ENCODE peak calls at places on chromosome 16, in four cellular contexts. A, Q, K and G are unnamed samples.

GRCh38 chr16:61263400-61263799 is 772.8 kb downstream of the CDH8 start:
- DNase-seq in K (no peak), A (peak), Q (no peak), G (no peak)

GRCh38 chr16:85315871-85316270 is 203.6 kb upstream of the CIBAR2 start:
- DNase-seq in A (no peak), Q (no peak), K (no peak), G (no peak)

GRCh38 chr16:58582971-58583765 is 46.5 kb downstream of the CNOT1 start:
- DNase-seq in K (no peak), Q (no peak), A (no peak), G (no peak)

GRCh38 chr16:67445441-67445912 is 14.6 kb downstream of the HSD11B2 start:
- DNase-seq in Q (no peak), K (no peak), A (no peak), G (no peak)

GRCh38 chr16:79509221-79509631 is 91.3 kb downstream of the MAF start:
- DNase-seq in K (no peak), Q (no peak), A (peak), G (peak)

GRCh38 chr16:12201216-12201615 is 224.7 kb downstream of the SNX29 start:
- DNase-seq in K (no peak), Q (no peak), A (no peak), G (no peak)

GRCh38 chr16:28192811-28193529 is 18.8 kb downstream of the XPO6 start:
- DNase-seq in K (no peak), Q (no peak), A (no peak), G (no peak)

GRCh38 chr16:50152386-50152806 is 710 bp upstream of the TENT4B start:
- DNase-seq in A (no peak), Q (peak), K (peak), G (no peak)

GRCh38 chr16:55418586-55418985 is 60.4 kb upstream of the MMP2 start:
- DNase-seq in A (peak), Q (no peak), K (peak), G (no peak)

GRCh38 chr16:50245417-50246298 is 20.7 kb upstream of the ADCY7 start:
- DNase-seq in K (peak), A (peak), Q (peak), G (no peak)

GRCh38 chr16:19314718-19315425 is 29.3 kb downstream of the CLEC19A start:
- DNase-seq in K (no peak), A (no peak), Q (no peak), G (no peak)

GRCh38 chr16:30407794-30408534 is 558 bp downstream of the ZNF771 start:
- DNase-seq in K (peak), A (peak), Q (peak), G (no peak)